ENCODE peak calls at places on chromosomes 7 and 10, in five cellular contexts. One of them, this sample, is unnamed.

GRCh38 chr10:113273877-113274829 is 278.7 kb upstream of the HABP2 start:
- DNase-seq in ovary: no peak
- DNase-seq in transverse colon: no peak
- DNase-seq in tibial nerve: no peak
- DNase-seq in sigmoid colon: no peak
- DNase-seq in this sample: no peak

GRCh38 chr10:65550761-65551160 is 1375.1 kb upstream of the LRRTM3 start:
- DNase-seq in ovary: no peak
- DNase-seq in transverse colon: no peak
- DNase-seq in tibial nerve: no peak
- DNase-seq in sigmoid colon: no peak
- DNase-seq in this sample: no peak

GRCh38 chr10:45008524-45009161 is 7.9 kb downstream of the ZNF22 start:
- DNase-seq in ovary: peak; percentile 9
- DNase-seq in transverse colon: no peak
- DNase-seq in tibial nerve: peak; percentile 71
- DNase-seq in sigmoid colon: peak; percentile 64
- DNase-seq in this sample: no peak

GRCh38 chr7:91287685-91288084 is 23.5 kb downstream of the FZD1 start:
- DNase-seq in ovary: no peak
- DNase-seq in transverse colon: no peak
- DNase-seq in tibial nerve: peak; percentile 18
- DNase-seq in sigmoid colon: no peak
- DNase-seq in this sample: no peak

GRCh38 chr7:133693281-133693680 is 433.9 kb upstream of the LRGUK start:
- DNase-seq in ovary: no peak
- DNase-seq in transverse colon: no peak
- DNase-seq in tibial nerve: no peak
- DNase-seq in sigmoid colon: no peak
- DNase-seq in this sample: no peak

GRCh38 chr7:31373337-31374289 is 33.1 kb upstream of the NEUROD6 start:
- DNase-seq in ovary: no peak
- DNase-seq in transverse colon: peak; percentile 20
- DNase-seq in tibial nerve: peak; percentile 42
- DNase-seq in sigmoid colon: no peak
- DNase-seq in this sample: no peak

GRCh38 chr7:11579141-11579540 is 252.9 kb downstream of the THSD7A start:
- DNase-seq in ovary: no peak
- DNase-seq in transverse colon: no peak
- DNase-seq in tibial nerve: no peak
- DNase-seq in sigmoid colon: no peak
- DNase-seq in this sample: no peak

GRCh38 chr10:68327889-68328786 is 3.7 kb upstream of the HNRNPH3 start:
- DNase-seq in ovary: no peak
- DNase-seq in transverse colon: no peak
- DNase-seq in tibial nerve: peak; percentile 61
- DNase-seq in sigmoid colon: no peak
- DNase-seq in this sample: no peak

GRCh38 chr7:75789501-75789900 is 17.5 kb upstream of the CCL26 start:
- DNase-seq in ovary: peak; percentile 66
- DNase-seq in transverse colon: no peak
- DNase-seq in tibial nerve: no peak
- DNase-seq in sigmoid colon: no peak
- DNase-seq in this sample: no peak

GRCh38 chr7:28640026-28640425 is 227.7 kb downstream of the CREB5 start:
- DNase-seq in ovary: no peak
- DNase-seq in transverse colon: no peak
- DNase-seq in tibial nerve: no peak
- DNase-seq in sigmoid colon: no peak
- DNase-seq in this sample: no peak
- H3K27ac ChIP-seq in ovary: no peak overlapping the region
- H3K27ac ChIP-seq in transverse colon: no peak overlapping the region
- H3K27ac ChIP-seq in tibial nerve: no peak overlapping the region
- H3K27ac ChIP-seq in sigmoid colon: no peak overlapping the region
- H3K27ac ChIP-seq in this sample: no peak overlapping the region

GRCh38 chr10:104254493-104255243 is at the start of gene GSTO1:
- DNase-seq in ovary: peak; percentile 81
- DNase-seq in transverse colon: peak; percentile 82
- DNase-seq in tibial nerve: peak; percentile 70
- DNase-seq in sigmoid colon: peak; percentile 92
- DNase-seq in this sample: peak; percentile 93
- TF ChIP-seq CTCF in ovary: peak; percentile 17
- TF ChIP-seq CTCF in transverse colon: peak; percentile 6
- TF ChIP-seq CTCF in tibial nerve: no peak
- TF ChIP-seq CTCF in sigmoid colon: no peak
- TF ChIP-seq CTCF in this sample: no peak

GRCh38 chr7:45885264-45885882 is 2.9 kb upstream of the IGFBP1 start:
- DNase-seq in ovary: no peak
- DNase-seq in transverse colon: no peak
- DNase-seq in tibial nerve: no peak
- DNase-seq in sigmoid colon: no peak
- DNase-seq in this sample: no peak
- TF ChIP-seq EP300 in ovary: no peak
- TF ChIP-seq EP300 in transverse colon: no peak
- TF ChIP-seq EP300 in tibial nerve: no peak
- TF ChIP-seq EP300 in sigmoid colon: no peak
- TF ChIP-seq EP300 in this sample: no peak

GRCh38 chr10:71289421-71290130 is 29.5 kb upstream of the SLC29A3 start:
- DNase-seq in ovary: no peak
- DNase-seq in transverse colon: no peak
- DNase-seq in tibial nerve: no peak
- DNase-seq in sigmoid colon: no peak
- DNase-seq in this sample: no peak
- H3K27ac ChIP-seq in ovary: no peak overlapping the region
- H3K27ac ChIP-seq in transverse colon: no peak overlapping the region
- H3K27ac ChIP-seq in tibial nerve: no peak overlapping the region
- H3K27ac ChIP-seq in sigmoid colon: no peak overlapping the region
- H3K27ac ChIP-seq in this sample: no peak overlapping the region

GRCh38 chr10:71396084-71396713 is 521 bp upstream of the CDH23 start:
- DNase-seq in ovary: peak; percentile 80
- DNase-seq in transverse colon: peak; percentile 42
- DNase-seq in tibial nerve: peak; percentile 36
- DNase-seq in sigmoid colon: peak; percentile 75
- DNase-seq in this sample: peak; percentile 58
- TF ChIP-seq CTCF in ovary: peak; percentile 89
- TF ChIP-seq CTCF in transverse colon: peak; percentile 23
- TF ChIP-seq CTCF in tibial nerve: peak; percentile 60
- TF ChIP-seq CTCF in sigmoid colon: peak; percentile 24
- TF ChIP-seq CTCF in this sample: no peak

GRCh38 chr7:16603633-16604032 is 41.9 kb downstream of the ANKMY2 start:
- DNase-seq in ovary: no peak
- DNase-seq in transverse colon: no peak
- DNase-seq in tibial nerve: no peak
- DNase-seq in sigmoid colon: no peak
- DNase-seq in this sample: no peak

GRCh38 chr7:16609842-16610450 is 35.6 kb downstream of the ANKMY2 start:
- DNase-seq in ovary: no peak
- DNase-seq in transverse colon: no peak
- DNase-seq in tibial nerve: no peak
- DNase-seq in sigmoid colon: no peak
- DNase-seq in this sample: no peak

GRCh38 chr7:16606704-16607103 is 38.9 kb downstream of the ANKMY2 start:
- DNase-seq in ovary: no peak
- DNase-seq in transverse colon: no peak
- DNase-seq in tibial nerve: no peak
- DNase-seq in sigmoid colon: no peak
- DNase-seq in this sample: no peak

GRCh38 chr7:16599860-16600259 is 45.7 kb downstream of the ANKMY2 start:
- DNase-seq in ovary: no peak
- DNase-seq in transverse colon: no peak
- DNase-seq in tibial nerve: no peak
- DNase-seq in sigmoid colon: no peak
- DNase-seq in this sample: no peak

DNA sequence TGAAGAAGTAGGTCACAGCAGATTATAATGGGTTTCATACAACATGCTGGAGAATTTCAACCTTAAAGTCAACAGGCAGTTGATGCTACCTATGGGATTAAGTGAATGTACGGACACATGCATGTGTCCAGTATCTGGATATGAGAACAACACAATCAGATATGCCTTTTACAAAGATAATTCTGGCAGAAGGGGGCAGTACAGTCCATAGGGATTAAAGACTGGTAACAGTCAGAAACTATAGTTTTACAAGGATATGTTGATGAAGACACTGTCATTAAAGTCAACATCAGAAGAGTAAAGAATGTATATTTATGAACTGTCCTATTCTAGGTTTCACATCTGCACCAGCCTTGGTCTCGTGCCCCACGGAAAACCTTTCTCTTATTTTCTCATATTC is 41.5 kb downstream of the ANKMY2 start:
- DNase-seq in ovary: no peak
- DNase-seq in transverse colon: no peak
- DNase-seq in tibial nerve: no peak
- DNase-seq in sigmoid colon: no peak
- DNase-seq in this sample: no peak
- TF ChIP-seq EP300 in ovary: no peak
- TF ChIP-seq EP300 in transverse colon: no peak
- TF ChIP-seq EP300 in tibial nerve: no peak
- TF ChIP-seq EP300 in sigmoid colon: no peak
- TF ChIP-seq EP300 in this sample: no peak

DNA sequence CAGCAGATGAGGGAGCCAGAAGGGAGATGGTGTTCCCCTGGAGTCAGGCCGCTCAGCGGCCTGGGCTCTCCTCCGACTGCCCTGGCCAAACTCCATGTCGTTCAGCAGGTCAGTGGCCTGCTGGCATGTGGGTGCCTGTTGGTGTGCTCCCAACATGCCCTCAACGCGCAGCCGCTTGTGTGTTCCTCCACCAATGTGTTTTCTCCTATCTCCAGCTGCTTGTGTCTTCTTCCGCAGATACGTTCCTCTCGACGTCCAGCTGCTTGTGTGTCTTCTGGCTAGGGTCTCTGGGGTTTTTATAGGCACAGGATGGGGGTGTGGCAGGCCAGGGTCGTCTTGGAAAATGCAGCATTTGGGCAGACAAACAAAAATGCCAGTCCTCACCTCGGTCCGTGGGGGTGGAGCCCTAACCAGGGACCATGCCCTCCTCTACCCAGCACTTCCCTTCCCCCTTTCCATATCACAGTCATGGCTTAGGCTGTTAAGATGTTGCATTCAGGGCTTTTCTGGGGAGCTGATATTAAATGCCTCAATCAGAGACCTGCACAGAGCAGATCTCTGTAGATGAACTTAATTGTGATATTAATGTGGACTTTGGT is 111.6 kb downstream of the TMEM178B start:
- DNase-seq in ovary: no peak
- DNase-seq in transverse colon: no peak
- DNase-seq in tibial nerve: no peak
- DNase-seq in sigmoid colon: no peak
- DNase-seq in this sample: no peak
- H3K27ac ChIP-seq in ovary: no peak overlapping the region
- H3K27ac ChIP-seq in transverse colon: no peak overlapping the region
- H3K27ac ChIP-seq in tibial nerve: no peak overlapping the region
- H3K27ac ChIP-seq in sigmoid colon: no peak overlapping the region
- H3K27ac ChIP-seq in this sample: no peak overlapping the region

GRCh38 chr10:11959966-11960365 is 82.6 kb downstream of the UPF2 start:
- DNase-seq in ovary: no peak
- DNase-seq in transverse colon: no peak
- DNase-seq in tibial nerve: no peak
- DNase-seq in sigmoid colon: no peak
- DNase-seq in this sample: no peak
- TF ChIP-seq CTCF in ovary: no peak
- TF ChIP-seq CTCF in transverse colon: no peak
- TF ChIP-seq CTCF in tibial nerve: no peak
- TF ChIP-seq CTCF in sigmoid colon: no peak
- TF ChIP-seq CTCF in this sample: no peak

GRCh38 chr7:155108144-155108901 is 38.2 kb downstream of the HTR5A start:
- DNase-seq in ovary: no peak
- DNase-seq in transverse colon: no peak
- DNase-seq in tibial nerve: no peak
- DNase-seq in sigmoid colon: no peak
- DNase-seq in this sample: no peak
- TF ChIP-seq EP300 in ovary: no peak
- TF ChIP-seq EP300 in transverse colon: no peak
- TF ChIP-seq EP300 in tibial nerve: no peak
- TF ChIP-seq EP300 in sigmoid colon: no peak
- TF ChIP-seq EP300 in this sample: no peak